ENCODE peak calls at places on chromosomes 3 and 15, in five cellular contexts. O is skeletal muscle cell; Z is stimulated activated CD4-positive, alpha-beta T cell treated with anti-CD3 and anti-CD28 coated beads, Interleukin-4, amount 100 ng/mL, for 4 hours; M is neural crest cell; J is right cardiac atrium. I is an unnamed sample.

GRCh38 chr15:75928680-75929608 is 25.3 kb downstream of the FBXO22 start:
- DNase-seq in O (no peak), Z (no peak), M (peak), J (no peak), I (no peak)

GRCh38 chr3:184164648-184165330 is 9.6 kb downstream of the DVL3 start:
- DNase-seq in O (no peak), Z (no peak), M (no peak), J (no peak), I (no peak)

GRCh38 chr3:148955544-148956346 is 35.6 kb upstream of the GYG1 start:
- DNase-seq in O (peak), Z (no peak), M (peak), J (peak), I (no peak)

GRCh38 chr3:141414800-141415462 is 46.6 kb downstream of the ZBTB38 start:
- DNase-seq in O (no peak), Z (no peak), M (no peak), J (no peak), I (no peak)

GRCh38 chr3:132399054-132399929 is 18.0 kb upstream of the DNAJC13 start:
- DNase-seq in O (peak), Z (no peak), M (peak), J (no peak), I (no peak)

GRCh38 chr3:51955175-51955892 is at the start of gene GPR62:
- DNase-seq in O (no peak), Z (no peak), M (no peak), J (no peak), I (peak)

GRCh38 chr15:62165029-62165792 is at the start of gene C2CD4B:
- DNase-seq in O (no peak), Z (no peak), M (peak), J (peak), I (peak)

GRCh38 chr15:57752426-57752825 is 45.9 kb downstream of the POLR2M start:
- DNase-seq in O (no peak), Z (no peak), M (no peak), J (peak), I (peak)

GRCh38 chr15:70353606-70354259 is 256.0 kb upstream of the TLE3 start:
- DNase-seq in O (no peak), Z (no peak), M (no peak), J (no peak), I (no peak)

GRCh38 chr3:16399473-16399872 is 114.0 kb downstream of the RFTN1 start:
- DNase-seq in O (no peak), Z (no peak), M (no peak), J (peak), I (peak)

GRCh38 chr3:142808103-142808917 is 80.6 kb downstream of the PCOLCE2 start:
- DNase-seq in O (no peak), Z (no peak), M (no peak), J (no peak), I (no peak)

GRCh38 chr15:74393423-74393822 is 26.0 kb upstream of the CYP11A1 start:
- DNase-seq in O (no peak), Z (no peak), M (no peak), J (no peak), I (no peak)

I was measured in kidney.